ENCODE peak calls at places on chromosomes 11 and 22, in four cellular contexts. X is hypothalamus, E is COR-L47, P is foreskin fibroblast. Q is an unnamed sample.

GRCh38 chr11:11263238-11264030 is 89.6 kb downstream of the CSNK2A3 start:
- DNase-seq in E (peak), P (no peak), X (no peak), Q (no peak)

GRCh38 chr11:131412061-131412460 is 41.6 kb downstream of the NTM start:
- DNase-seq in X (no peak), P (no peak), E (no peak), Q (no peak)

GRCh38 chr11:1034001-1034400 is 2.5 kb downstream of the MUC6 start:
- DNase-seq in P (no peak), X (no peak), E (no peak), Q (no peak)

GRCh38 chr11:74932797-74933196 is 16.1 kb downstream of the XRRA1 start:
- DNase-seq in P (peak), X (no peak), E (no peak), Q (no peak)

GRCh38 chr22:40263191-40263590 is 83.1 kb upstream of the ADSL start:
- DNase-seq in X (no peak), E (no peak), P (no peak), Q (no peak)

GRCh38 chr22:50461536-50461935 is 13.3 kb downstream of the SBF1 start:
- DNase-seq in E (no peak), P (no peak), X (no peak), Q (no peak)

GRCh38 chr11:74717211-74717997 is 13.8 kb downstream of the CHRDL2 start:
- DNase-seq in P (no peak), E (no peak), X (no peak), Q (no peak)

GRCh38 chr11:73946798-73947458 is 3.9 kb upstream of the DNAJB13 start:
- DNase-seq in E (no peak), X (no peak), P (no peak), Q (no peak)